ENCODE peak calls at places on chromosome 2, in eight cellular contexts. X is DND-41, D is chondrocyte, S is esophagus squamous epithelium, O is MCF 10A, F is heart right ventricle, V is dorsolateral prefrontal cortex, C is endothelial cell. Z is an unnamed sample.

GRCh38 chr2:177078416-177078815 is 134.2 kb upstream of the HNRNPA3 start:
- DNase-seq in X (no peak), D (no peak), S (no peak), O (peak), F (peak), V (no peak), C (no peak), Z (no peak)

GRCh38 chr2:147560810-147561521 is 283.9 kb upstream of the ACVR2A start:
- DNase-seq in X (no peak), D (no peak), S (no peak), O (peak), F (no peak), V (no peak), C (no peak), Z (no peak)

GRCh38 chr2:23776021-23776420 is 150.9 kb downstream of the ATAD2B start:
- DNase-seq in X (no peak), D (no peak), S (no peak), O (peak), F (no peak), V (no peak), C (no peak), Z (no peak)

GRCh38 chr2:10161206-10161931 is 38.8 kb downstream of the RRM2 start:
- DNase-seq in X (no peak), D (peak), S (no peak), O (no peak), F (no peak), V (no peak), C (no peak), Z (no peak)

GRCh38 chr2:7997279-7997678 is 684.6 kb upstream of the ID2 start:
- DNase-seq in X (no peak), D (no peak), S (no peak), O (no peak), F (no peak), V (no peak), C (no peak), Z (no peak)

GRCh38 chr2:79512442-79513401 is at the start of gene CTNNA2:
- DNase-seq in X (no peak), D (no peak), S (no peak), O (no peak), F (peak), V (peak), C (peak), Z (peak)

GRCh38 chr2:179201884-179202283 is 62.7 kb downstream of the SESTD1 start:
- DNase-seq in X (no peak), D (no peak), S (no peak), O (peak), F (no peak), V (no peak), C (no peak), Z (no peak)

GRCh38 chr2:144267209-144267608 is 252.7 kb downstream of the ZEB2 start:
- DNase-seq in X (no peak), D (no peak), S (no peak), O (no peak), F (no peak), V (no peak), C (no peak), Z (no peak)

GRCh38 chr2:106144621-106145331 is 49.3 kb downstream of the UXS1 start:
- DNase-seq in X (no peak), D (no peak), S (no peak), O (no peak), F (no peak), V (no peak), C (no peak), Z (no peak)

GRCh38 chr2:224162122-224162521 is 123.0 kb upstream of the SERPINE2 start:
- DNase-seq in X (no peak), D (no peak), S (no peak), O (no peak), F (no peak), V (no peak), C (no peak), Z (no peak)

GRCh38 chr2:168851674-168852320 is 38.4 kb downstream of the SPC25 start:
- DNase-seq in X (no peak), D (no peak), S (no peak), O (peak), F (peak), V (peak), C (no peak), Z (no peak)

GRCh38 chr2:222797308-222797707 is 63.5 kb upstream of the ACSL3 start:
- DNase-seq in X (no peak), D (no peak), S (no peak), O (peak), F (no peak), V (no peak), C (no peak), Z (no peak)
- TF ChIP-seq CTCF in X (peak), D (peak), S (no peak), O (peak), F (peak), V (peak), C (no peak), Z (peak)

GRCh38 chr2:217057773-217058172 is 197.9 kb upstream of the TNP1 start:
- DNase-seq in X (no peak), D (no peak), S (no peak), O (no peak), F (no peak), V (no peak), C (no peak), Z (no peak)

GRCh38 chr2:217060951-217061547 is 201.2 kb upstream of the TNP1 start:
- DNase-seq in X (no peak), D (no peak), S (no peak), O (no peak), F (no peak), V (no peak), C (no peak), Z (no peak)

GRCh38 chr2:217061916-217062315 is 202.1 kb upstream of the TNP1 start:
- DNase-seq in X (no peak), D (no peak), S (no peak), O (no peak), F (no peak), V (peak), C (no peak), Z (no peak)

GRCh38 chr2:217060516-217060915 is 200.7 kb upstream of the TNP1 start:
- DNase-seq in X (no peak), D (no peak), S (no peak), O (no peak), F (no peak), V (no peak), C (no peak), Z (no peak)

GRCh38 chr2:217058791-217059755 is 199.2 kb upstream of the TNP1 start:
- DNase-seq in X (no peak), D (no peak), S (no peak), O (no peak), F (no peak), V (no peak), C (no peak), Z (no peak)
- TF ChIP-seq CTCF in X (peak), D (no peak), S (no peak), O (no peak), F (no peak), V (no peak), C (no peak), Z (no peak)

GRCh38 chr2:55115795-55116597 is 65.7 kb upstream of the RTN4 start:
- DNase-seq in X (no peak), D (no peak), S (no peak), O (peak), F (no peak), V (no peak), C (no peak), Z (no peak)
- TF ChIP-seq CTCF in X (no peak), D (no peak), S (no peak), O (no peak), F (no peak), V (no peak), C (no peak), Z (no peak)

GRCh38 chr2:46439582-46439981 is 39.8 kb upstream of the TMEM247 start:
- DNase-seq in X (peak), D (no peak), S (no peak), O (no peak), F (no peak), V (no peak), C (no peak), Z (no peak)
- TF ChIP-seq CTCF in X (no peak), D (no peak), S (no peak), O (no peak), F (no peak), V (no peak), C (no peak), Z (no peak)

GRCh38 chr2:211049321-211050018 is 493.1 kb downstream of the CPS1 start:
- DNase-seq in X (no peak), D (no peak), S (no peak), O (no peak), F (no peak), V (no peak), C (no peak), Z (no peak)

DNA sequence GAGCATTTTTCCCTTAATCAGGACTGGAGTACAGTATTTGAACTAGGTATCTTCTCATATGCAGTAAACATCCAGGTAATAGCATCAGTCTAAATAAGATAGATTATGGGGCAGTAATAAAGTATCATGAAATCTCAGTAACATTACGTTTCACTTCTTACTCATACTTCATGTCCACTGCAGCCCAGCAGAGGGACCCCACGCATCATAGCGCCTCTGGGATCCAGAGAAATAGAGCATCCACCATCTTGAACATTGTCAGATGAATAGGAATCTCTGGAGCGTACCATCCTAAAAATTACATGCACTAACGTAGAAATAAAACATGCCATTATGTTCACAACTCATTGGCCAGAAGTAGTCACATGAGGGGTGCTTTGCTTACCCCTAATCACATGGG is 499.0 kb downstream of the CPS1 start:
- DNase-seq in X (no peak), D (no peak), S (no peak), O (peak), F (no peak), V (no peak), C (peak), Z (no peak)
- TF ChIP-seq CTCF in X (peak), D (peak), S (no peak), O (peak), F (peak), V (no peak), C (no peak), Z (no peak)

Z was measured in D721Med.